ENCODE peak calls at places on chromosomes 4 and X, in six cellular contexts. One of them, this sample, is unnamed.

GRCh38 chr4:94284889-94285288 is 57.7 kb downstream of the HPGDS start:
- DNase-seq in cardiac muscle cell: no peak
- DNase-seq in endothelial cell: no peak
- DNase-seq in B cell: no peak
- DNase-seq in AG10803: no peak
- DNase-seq in cardiac fibroblast: no peak
- DNase-seq in this sample: no peak

GRCh38 chrX:104324871-104325585 is 70.3 kb upstream of the ESX1 start:
- DNase-seq in endothelial cell: no peak
- DNase-seq in B cell: no peak
- DNase-seq in AG10803: no peak
- DNase-seq in cardiac muscle cell: no peak
- DNase-seq in cardiac fibroblast: peak; percentile 60
- DNase-seq in this sample: no peak

GRCh38 chr4:8725845-8726244 is 133.3 kb downstream of the CPZ start:
- DNase-seq in endothelial cell: no peak
- DNase-seq in AG10803: no peak
- DNase-seq in cardiac muscle cell: no peak
- DNase-seq in cardiac fibroblast: no peak
- DNase-seq in B cell: no peak
- DNase-seq in this sample: no peak

GRCh38 chrX:49272426-49272825 is 2.8 kb downstream of the PPP1R3F start:
- DNase-seq in AG10803: no peak
- DNase-seq in cardiac muscle cell: no peak
- DNase-seq in B cell: no peak
- DNase-seq in endothelial cell: no peak
- DNase-seq in cardiac fibroblast: no peak
- DNase-seq in this sample: no peak

GRCh38 chrX:133415276-133416105 is at the start of gene GPC4:
- DNase-seq in cardiac fibroblast: no peak
- DNase-seq in endothelial cell: peak; percentile 58
- DNase-seq in AG10803: peak; percentile 24
- DNase-seq in B cell: peak; percentile 48
- DNase-seq in cardiac muscle cell: peak; percentile 89
- DNase-seq in this sample: no peak

GRCh38 chr4:80186666-80187065 is 10.6 kb upstream of the PRDM8 start:
- DNase-seq in B cell: no peak
- DNase-seq in endothelial cell: no peak
- DNase-seq in cardiac fibroblast: no peak
- DNase-seq in AG10803: no peak
- DNase-seq in cardiac muscle cell: no peak
- DNase-seq in this sample: no peak

GRCh38 chr4:102678107-102678506 is 82.7 kb downstream of the MANBA start:
- DNase-seq in endothelial cell: no peak
- DNase-seq in cardiac muscle cell: peak; percentile 54
- DNase-seq in AG10803: no peak
- DNase-seq in B cell: no peak
- DNase-seq in cardiac fibroblast: no peak
- DNase-seq in this sample: no peak

GRCh38 chrX:140034916-140035315 is 69.6 kb upstream of the CXorf66 start:
- DNase-seq in AG10803: no peak
- DNase-seq in cardiac muscle cell: peak; percentile 13
- DNase-seq in cardiac fibroblast: no peak
- DNase-seq in B cell: no peak
- DNase-seq in endothelial cell: no peak
- DNase-seq in this sample: no peak

GRCh38 chr4:3498901-3499510 is 33.2 kb downstream of the LRPAP1 start:
- DNase-seq in AG10803: no peak
- DNase-seq in B cell: no peak
- DNase-seq in cardiac fibroblast: no peak
- DNase-seq in endothelial cell: no peak
- DNase-seq in cardiac muscle cell: no peak
- DNase-seq in this sample: no peak

GRCh38 chrX:123392921-123393320 is 208.8 kb downstream of the GRIA3 start:
- DNase-seq in cardiac fibroblast: no peak
- DNase-seq in B cell: no peak
- DNase-seq in cardiac muscle cell: no peak
- DNase-seq in endothelial cell: no peak
- DNase-seq in AG10803: no peak
- DNase-seq in this sample: no peak

GRCh38 chr4:140135529-140136021 is 18.4 kb downstream of the MAML3 start:
- DNase-seq in cardiac fibroblast: peak; percentile 9
- DNase-seq in AG10803: peak; percentile 75
- DNase-seq in B cell: no peak
- DNase-seq in cardiac muscle cell: peak; percentile 74
- DNase-seq in endothelial cell: no peak
- DNase-seq in this sample: peak; percentile 41

GRCh38 chr4:132062611-132063239 is 1086.4 kb upstream of the PCDH10 start:
- DNase-seq in AG10803: no peak
- DNase-seq in B cell: no peak
- DNase-seq in cardiac fibroblast: no peak
- DNase-seq in endothelial cell: no peak
- DNase-seq in cardiac muscle cell: no peak
- DNase-seq in this sample: no peak

GRCh38 chr4:3200423-3201090 is 48.4 kb upstream of the MSANTD1 start:
- DNase-seq in endothelial cell: no peak
- DNase-seq in cardiac fibroblast: no peak
- DNase-seq in cardiac muscle cell: no peak
- DNase-seq in B cell: no peak
- DNase-seq in AG10803: no peak
- DNase-seq in this sample: no peak

GRCh38 chr4:172657112-172657511 is 511.5 kb upstream of the GALNT7 start:
- DNase-seq in cardiac fibroblast: no peak
- DNase-seq in endothelial cell: no peak
- DNase-seq in cardiac muscle cell: no peak
- DNase-seq in B cell: no peak
- DNase-seq in AG10803: no peak
- DNase-seq in this sample: no peak

GRCh38 chr4:102787096-102787867 is 26.5 kb upstream of the MANBA start:
- DNase-seq in cardiac fibroblast: peak; percentile 87
- DNase-seq in AG10803: peak; percentile 70
- DNase-seq in cardiac muscle cell: no peak
- DNase-seq in endothelial cell: no peak
- DNase-seq in B cell: no peak
- DNase-seq in this sample: no peak

GRCh38 chr4:8775751-8776355 is 95.8 kb downstream of the HMX1 start:
- DNase-seq in cardiac muscle cell: no peak
- DNase-seq in AG10803: no peak
- DNase-seq in endothelial cell: no peak
- DNase-seq in cardiac fibroblast: no peak
- DNase-seq in B cell: no peak
- DNase-seq in this sample: no peak

GRCh38 chrX:131792356-131792749 is 230.7 kb upstream of the STK26 start:
- DNase-seq in endothelial cell: no peak
- DNase-seq in cardiac muscle cell: no peak
- DNase-seq in cardiac fibroblast: no peak
- DNase-seq in AG10803: peak; percentile 23
- DNase-seq in B cell: peak; percentile 49
- DNase-seq in this sample: peak; percentile 90

GRCh38 chrX:73206366-73206765 is 8.3 kb downstream of the NAP1L2 start:
- DNase-seq in B cell: no peak
- DNase-seq in cardiac fibroblast: no peak
- DNase-seq in AG10803: no peak
- DNase-seq in endothelial cell: no peak
- DNase-seq in cardiac muscle cell: no peak
- DNase-seq in this sample: no peak

GRCh38 chr4:6021831-6022606 is 3.8 kb upstream of the C4orf50 start:
- DNase-seq in cardiac fibroblast: no peak
- DNase-seq in B cell: no peak
- DNase-seq in AG10803: no peak
- DNase-seq in endothelial cell: no peak
- DNase-seq in cardiac muscle cell: no peak
- DNase-seq in this sample: no peak

GRCh38 chr4:20544645-20545044 is 155.6 kb upstream of the PACRGL start:
- DNase-seq in cardiac fibroblast: peak; percentile 70
- DNase-seq in endothelial cell: no peak
- DNase-seq in AG10803: peak; percentile 63
- DNase-seq in B cell: no peak
- DNase-seq in cardiac muscle cell: peak; percentile 42
- DNase-seq in this sample: no peak

GRCh38 chrX:13283968-13284914 is 35.6 kb downstream of the ATXN3L start:
- DNase-seq in cardiac fibroblast: peak; percentile 67
- DNase-seq in AG10803: peak; percentile 83
- DNase-seq in endothelial cell: no peak
- DNase-seq in cardiac muscle cell: no peak
- DNase-seq in B cell: no peak
- DNase-seq in this sample: no peak

GRCh38 chr4:141571368-141571767 is 65.0 kb upstream of the IL15 start:
- DNase-seq in AG10803: peak; percentile 24
- DNase-seq in endothelial cell: no peak
- DNase-seq in cardiac fibroblast: peak; percentile 55
- DNase-seq in B cell: no peak
- DNase-seq in cardiac muscle cell: no peak
- DNase-seq in this sample: no peak

DNA sequence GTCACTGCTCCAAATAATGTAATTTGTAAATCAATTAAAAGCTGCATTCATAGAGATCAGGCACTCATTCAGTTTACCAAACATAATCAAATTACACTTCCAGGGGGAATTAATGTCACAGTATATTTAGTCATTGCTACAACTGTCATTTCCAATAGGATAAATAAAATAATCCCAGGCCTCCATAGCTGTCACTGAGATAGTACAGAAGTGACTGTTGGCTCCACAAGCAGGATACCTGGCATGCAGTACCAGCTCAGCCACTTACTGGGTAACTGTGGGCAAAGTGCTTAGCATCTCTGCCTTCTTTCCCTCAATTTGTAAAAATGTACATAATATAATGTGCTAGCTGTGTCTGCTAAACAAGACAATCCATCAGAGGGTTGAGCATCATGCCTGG is 128.1 kb downstream of the CAMK2D start:
- DNase-seq in AG10803: no peak
- DNase-seq in B cell: no peak
- DNase-seq in endothelial cell: no peak
- DNase-seq in cardiac muscle cell: no peak
- DNase-seq in cardiac fibroblast: no peak
- DNase-seq in this sample: no peak
- TF ChIP-seq CTCF in AG10803: no peak
- TF ChIP-seq CTCF in B cell: no peak
- TF ChIP-seq CTCF in endothelial cell: no peak
- TF ChIP-seq CTCF in cardiac muscle cell: no peak
- TF ChIP-seq CTCF in cardiac fibroblast: no peak
- TF ChIP-seq CTCF in this sample: no peak

GRCh38 chr4:31620476-31620875 is 900.3 kb downstream of the PCDH7 start:
- DNase-seq in B cell: no peak
- DNase-seq in cardiac muscle cell: no peak
- DNase-seq in cardiac fibroblast: peak; percentile 15
- DNase-seq in AG10803: no peak
- DNase-seq in endothelial cell: no peak
- DNase-seq in this sample: no peak

GRCh38 chr4:31613946-31614623 is 893.9 kb downstream of the PCDH7 start:
- DNase-seq in endothelial cell: no peak
- DNase-seq in cardiac muscle cell: no peak
- DNase-seq in cardiac fibroblast: no peak
- DNase-seq in B cell: no peak
- DNase-seq in AG10803: no peak
- DNase-seq in this sample: no peak

GRCh38 chr4:31617667-31618066 is 897.5 kb downstream of the PCDH7 start:
- DNase-seq in B cell: no peak
- DNase-seq in endothelial cell: no peak
- DNase-seq in cardiac muscle cell: no peak
- DNase-seq in cardiac fibroblast: no peak
- DNase-seq in AG10803: no peak
- DNase-seq in this sample: no peak
- TF ChIP-seq CTCF in B cell: no peak
- TF ChIP-seq CTCF in endothelial cell: no peak
- TF ChIP-seq CTCF in cardiac muscle cell: no peak
- TF ChIP-seq CTCF in cardiac fibroblast: no peak
- TF ChIP-seq CTCF in AG10803: no peak
- TF ChIP-seq CTCF in this sample: no peak

GRCh38 chr4:137070614-137071013 is 461.7 kb downstream of the PCDH18 start:
- DNase-seq in AG10803: no peak
- DNase-seq in endothelial cell: no peak
- DNase-seq in cardiac fibroblast: no peak
- DNase-seq in B cell: no peak
- DNase-seq in cardiac muscle cell: no peak
- DNase-seq in this sample: no peak
- TF ChIP-seq CTCF in AG10803: no peak
- TF ChIP-seq CTCF in endothelial cell: no peak
- TF ChIP-seq CTCF in cardiac fibroblast: no peak
- TF ChIP-seq CTCF in B cell: no peak
- TF ChIP-seq CTCF in cardiac muscle cell: no peak
- TF ChIP-seq CTCF in this sample: no peak

GRCh38 chr4:183469936-183470335 is 25.5 kb downstream of the CDKN2AIP start:
- DNase-seq in cardiac muscle cell: no peak
- DNase-seq in AG10803: peak; percentile 17
- DNase-seq in cardiac fibroblast: peak; percentile 69
- DNase-seq in B cell: no peak
- DNase-seq in endothelial cell: no peak
- DNase-seq in this sample: no peak

GRCh38 chr4:183469327-183469726 is 24.9 kb downstream of the CDKN2AIP start:
- DNase-seq in cardiac fibroblast: no peak
- DNase-seq in endothelial cell: no peak
- DNase-seq in AG10803: no peak
- DNase-seq in cardiac muscle cell: no peak
- DNase-seq in B cell: no peak
- DNase-seq in this sample: no peak

GRCh38 chr4:183467246-183467645 is 22.8 kb downstream of the CDKN2AIP start:
- DNase-seq in cardiac muscle cell: no peak
- DNase-seq in B cell: no peak
- DNase-seq in endothelial cell: no peak
- DNase-seq in cardiac fibroblast: no peak
- DNase-seq in AG10803: no peak
- DNase-seq in this sample: no peak

GRCh38 chr4:183471960-183472708 is 27.7 kb downstream of the CDKN2AIP start:
- DNase-seq in AG10803: peak; percentile 60
- DNase-seq in B cell: peak; percentile 80
- DNase-seq in cardiac fibroblast: peak; percentile 84
- DNase-seq in endothelial cell: peak; percentile 88
- DNase-seq in cardiac muscle cell: peak; percentile 90
- DNase-seq in this sample: peak; percentile 100

DNA sequence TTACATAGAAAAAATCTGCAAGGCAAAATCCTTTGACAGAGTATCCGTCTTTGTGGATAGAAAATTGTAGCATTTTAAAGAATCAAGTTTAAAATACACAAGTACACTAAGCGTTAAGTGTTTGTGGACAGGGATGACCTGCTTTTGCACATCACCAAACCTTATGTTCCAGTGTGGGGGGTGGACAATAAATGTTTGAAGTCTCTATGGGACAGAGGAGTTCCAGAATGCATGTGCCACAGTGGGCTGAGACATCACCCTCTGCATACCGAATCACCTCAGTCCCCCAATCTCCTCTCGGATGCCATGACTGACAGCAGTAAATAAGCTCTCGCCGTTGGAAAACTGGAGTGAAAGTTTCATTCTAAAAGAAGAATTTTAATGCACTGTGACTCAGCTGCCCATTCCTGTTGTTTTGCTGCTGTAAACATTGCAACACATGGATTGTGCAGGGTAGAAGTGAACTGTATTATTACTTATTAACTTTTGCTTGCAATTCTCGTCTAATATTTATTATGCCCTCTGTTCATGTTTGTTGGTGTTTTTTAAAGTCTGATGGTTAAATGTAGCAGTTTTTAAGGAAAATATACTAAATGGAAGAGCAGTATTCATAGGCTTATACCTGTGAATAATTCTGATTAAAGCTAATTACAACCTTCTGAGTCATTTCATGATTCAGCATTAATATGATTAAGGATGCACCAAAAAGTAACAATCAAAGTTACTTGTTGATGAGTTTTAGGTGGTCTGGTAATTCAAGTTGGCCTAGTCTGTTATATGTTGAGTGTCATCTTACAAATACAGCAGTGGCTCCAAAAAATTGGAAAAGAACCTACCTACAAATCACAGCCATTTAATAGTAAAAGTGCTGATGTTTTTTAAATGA is 24.0 kb downstream of the CDKN2AIP start:
- DNase-seq in cardiac muscle cell: no peak
- DNase-seq in endothelial cell: no peak
- DNase-seq in B cell: no peak
- DNase-seq in cardiac fibroblast: peak; percentile 37
- DNase-seq in AG10803: peak; percentile 36
- DNase-seq in this sample: no peak
- TF ChIP-seq CTCF in cardiac muscle cell: no peak
- TF ChIP-seq CTCF in endothelial cell: no peak
- TF ChIP-seq CTCF in B cell: no peak
- TF ChIP-seq CTCF in cardiac fibroblast: no peak
- TF ChIP-seq CTCF in AG10803: no peak
- TF ChIP-seq CTCF in this sample: no peak